ENCODE peak calls at places on chromosomes 11 and 22, in six cellular contexts. G, Q, L, M, W and J are unnamed samples.

GRCh38 chr11:132123854-132124835 is 753.7 kb downstream of the NTM start:
- DNase-seq in G (no peak), Q (no peak), M (no peak), L (no peak), W (peak), J (no peak)

GRCh38 chr11:77999446-77999845 is 5.0 kb upstream of the INTS4 start:
- DNase-seq in Q (no peak), G (no peak), M (no peak), W (no peak), L (no peak), J (no peak)

GRCh38 chr11:43150697-43151096 is 161.1 kb upstream of the API5 start:
- DNase-seq in G (no peak), M (no peak), L (no peak), W (no peak), Q (no peak), J (no peak)

GRCh38 chr11:86446163-86446923 is 71.7 kb downstream of the CCDC81 start:
- DNase-seq in W (no peak), Q (no peak), G (no peak), L (no peak), M (no peak), J (no peak)

GRCh38 chr11:122007611-122008071 is 108.4 kb downstream of the BLID start:
- DNase-seq in G (no peak), W (no peak), M (no peak), L (no peak), Q (no peak), J (no peak)

GRCh38 chr11:114277637-114278341 is 18.4 kb upstream of the NNMT start:
- DNase-seq in M (no peak), L (no peak), G (no peak), W (no peak), Q (no peak), J (no peak)

GRCh38 chr11:10019906-10020682 is 273.9 kb downstream of the SBF2 start:
- DNase-seq in Q (no peak), M (peak), L (peak), G (no peak), W (no peak), J (no peak)

GRCh38 chr22:36528336-36528735 is 630 bp downstream of the EIF3D start:
- DNase-seq in L (no peak), Q (no peak), M (no peak), W (no peak), G (no peak), J (peak)

GRCh38 chr11:96008161-96008560 is 84.3 kb upstream of the MTMR2 start:
- DNase-seq in Q (no peak), L (no peak), M (no peak), W (no peak), G (no peak), J (no peak)

GRCh38 chr11:93813974-93814373 is 29.9 kb downstream of the MED17 start:
- DNase-seq in W (no peak), L (no peak), G (no peak), M (no peak), Q (no peak), J (no peak)

GRCh38 chr11:38824573-38824972 is 2226.5 kb upstream of the RAG2 start:
- DNase-seq in M (peak), Q (no peak), L (no peak), W (no peak), G (no peak), J (peak)

GRCh38 chr11:33642461-33643166 is 58.0 kb downstream of the C11orf91 start:
- DNase-seq in Q (no peak), L (no peak), M (no peak), G (no peak), W (no peak), J (no peak)

GRCh38 chr11:6703247-6704063 is 20.3 kb upstream of the MRPL17 start:
- DNase-seq in Q (peak), G (peak), W (no peak), L (peak), M (peak), J (peak)

GRCh38 chr11:132610791-132611190 is 921.5 kb downstream of the OPCML start:
- DNase-seq in M (no peak), Q (no peak), G (no peak), L (no peak), W (no peak), J (no peak)

GRCh38 chr11:19380375-19380774 is 139.6 kb upstream of the E2F8 start:
- DNase-seq in L (peak), G (peak), Q (no peak), W (no peak), M (no peak), J (peak)

GRCh38 chr11:76799061-76799804 is 16.1 kb downstream of the TSKU start:
- DNase-seq in W (no peak), M (peak), L (peak), Q (peak), G (peak), J (peak)

GRCh38 chr11:75499423-75500305 is 26.1 kb downstream of the GDPD5 start:
- DNase-seq in G (peak), L (no peak), W (no peak), M (no peak), Q (peak), J (no peak)
- TF ChIP-seq MYC in G (no peak), L (no peak), W (no peak), M (no peak), Q (no peak), J (no peak)

GRCh38 chr22:31977141-31977781 is 32.9 kb downstream of the YWHAH start:
- DNase-seq in L (peak), M (peak), Q (peak), W (peak), G (peak), J (peak)
- H3K4me3 ChIP-seq in L (no peak), M (no peak), Q (no peak), W (no peak), G (no peak), J (no peak)

GRCh38 chr11:66371627-66372415 is at the start of gene SLC29A2:
- DNase-seq in L (no peak), W (peak), Q (peak), M (no peak), G (peak), J (peak)
- TF ChIP-seq POLR2A in L (no peak), W (no peak), Q (peak), M (no peak), G (no peak), J (peak)

GRCh38 chr11:3835752-3836151 is 5.0 kb downstream of the RHOG start:
- DNase-seq in L (no peak), M (no peak), Q (no peak), G (no peak), W (no peak), J (peak)

GRCh38 chr11:3835100-3835485 is 5.7 kb downstream of the RHOG start:
- DNase-seq in L (peak), Q (peak), M (no peak), W (no peak), G (no peak), J (peak)

GRCh38 chr11:3837793-3838192 is 3.0 kb downstream of the RHOG start:
- DNase-seq in M (no peak), Q (peak), G (no peak), L (no peak), W (no peak), J (peak)

GRCh38 chr11:3838504-3838903 is 2.3 kb downstream of the RHOG start:
- DNase-seq in L (no peak), G (no peak), W (no peak), M (no peak), Q (no peak), J (peak)

DNA sequence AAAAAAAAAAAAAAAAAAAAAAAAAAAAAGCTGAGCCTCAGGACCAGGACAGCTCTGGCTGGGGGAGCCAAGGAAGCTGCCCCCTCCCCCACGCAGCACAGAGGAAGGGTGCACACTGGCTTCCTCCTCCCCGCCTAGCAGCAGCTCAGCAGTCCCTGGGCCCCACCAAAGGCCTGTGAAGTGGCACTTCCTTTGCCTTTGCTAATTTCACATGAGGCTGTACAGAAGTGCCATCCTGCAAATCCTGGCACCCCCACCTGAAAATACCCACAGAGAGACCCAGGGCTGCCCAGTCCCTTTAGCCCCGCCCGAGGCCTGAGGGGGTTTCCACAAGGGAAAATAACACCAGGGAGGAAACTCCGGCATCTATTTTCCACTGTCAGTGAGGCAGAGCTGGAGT is 3.9 kb downstream of the RHOG start:
- DNase-seq in L (no peak), M (no peak), W (no peak), Q (peak), G (no peak), J (peak)
- TF ChIP-seq MYC in L (no peak), M (no peak), W (no peak), Q (no peak), G (no peak), J (no peak)

GRCh38 chr11:65713212-65713969 is 1.3 kb downstream of the KAT5 start:
- DNase-seq in M (no peak), L (no peak), G (no peak), W (no peak), Q (no peak), J (no peak)
- H3K4me3 ChIP-seq in M (no peak), L (no peak), G (peak), W (peak), Q (peak), J (peak)

DNA sequence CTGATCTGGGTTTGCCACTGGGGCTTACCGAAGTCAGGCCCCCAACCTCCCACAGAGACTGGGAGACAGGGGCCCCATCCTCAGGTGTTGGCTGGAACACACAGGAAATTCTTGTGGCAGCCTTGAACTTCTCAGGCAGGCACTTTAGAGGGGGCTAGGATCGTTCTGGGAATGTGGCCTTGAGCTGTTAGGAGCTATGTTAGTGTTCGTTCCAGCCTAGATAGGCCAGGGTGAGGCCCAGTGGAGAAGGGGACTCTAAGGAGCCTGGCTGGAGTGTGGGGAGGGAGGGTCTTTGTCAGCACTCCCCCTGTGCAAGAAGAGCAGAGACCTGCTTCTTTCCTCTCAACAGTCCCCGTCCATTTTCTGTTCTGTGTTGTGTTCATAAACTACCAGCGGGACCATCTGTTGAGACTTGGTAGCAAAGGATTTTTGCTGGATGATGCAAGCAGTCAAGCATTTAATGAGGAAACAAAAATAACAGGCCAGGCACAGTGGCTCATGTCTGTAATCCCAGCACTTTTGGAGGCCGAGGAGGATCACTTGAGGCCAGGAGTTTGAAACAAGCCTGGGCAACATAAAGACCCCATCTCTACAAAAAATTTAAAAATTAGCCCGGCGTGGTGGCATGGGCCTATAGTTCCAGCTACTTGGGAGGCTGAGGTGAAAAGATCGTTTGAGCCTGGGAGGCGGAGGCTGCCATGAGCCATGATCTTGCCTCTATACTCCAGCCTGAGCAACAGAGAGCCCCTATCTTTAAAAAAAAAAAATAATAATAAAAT is 1.5 kb upstream of the TXNRD2 start:
- DNase-seq in G (no peak), M (peak), W (no peak), Q (peak), L (peak), J (peak)
- TF ChIP-seq POLR2A in G (no peak), M (peak), W (no peak), Q (no peak), L (no peak), J (peak)

GRCh38 chr11:61108847-61109585 is 6.7 kb downstream of the CD5 start:
- DNase-seq in M (no peak), Q (no peak), G (no peak), L (no peak), W (no peak), J (no peak)

GRCh38 chr11:61111060-61111435 is 8.8 kb downstream of the CD5 start:
- DNase-seq in G (no peak), Q (no peak), M (no peak), W (no peak), L (no peak), J (no peak)

GRCh38 chr11:61107888-61108287 is 5.6 kb downstream of the CD5 start:
- DNase-seq in Q (no peak), L (no peak), G (no peak), M (no peak), W (no peak), J (no peak)

GRCh38 chr11:61110255-61111059 is 8.2 kb downstream of the CD5 start:
- DNase-seq in M (no peak), L (no peak), Q (no peak), G (no peak), W (no peak), J (no peak)

DNA sequence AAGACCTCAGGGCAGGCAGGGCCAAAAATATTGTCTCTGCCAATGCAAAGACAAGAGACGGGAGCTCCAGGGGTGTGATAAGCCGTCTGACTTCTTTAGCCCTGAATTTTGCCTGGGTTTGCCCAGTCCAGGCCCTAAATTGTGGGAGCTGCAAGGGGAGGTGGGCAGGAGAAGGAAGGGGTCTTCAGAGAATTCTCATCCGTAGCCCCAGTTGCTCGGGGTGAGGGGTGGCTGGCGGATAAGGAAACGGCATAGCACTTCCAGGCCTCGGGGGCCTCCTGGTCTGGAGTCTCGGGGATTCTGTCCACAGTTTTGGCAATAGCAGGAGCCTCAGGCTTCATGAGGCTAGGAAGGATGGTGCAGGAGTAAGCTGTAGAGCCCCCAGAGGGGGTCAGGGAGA is 7.4 kb downstream of the CD5 start:
- DNase-seq in Q (no peak), L (no peak), W (no peak), M (no peak), G (no peak), J (no peak)
- TF ChIP-seq MYC in Q (no peak), L (no peak), W (no peak), M (no peak), G (no peak), J (no peak)

DNA sequence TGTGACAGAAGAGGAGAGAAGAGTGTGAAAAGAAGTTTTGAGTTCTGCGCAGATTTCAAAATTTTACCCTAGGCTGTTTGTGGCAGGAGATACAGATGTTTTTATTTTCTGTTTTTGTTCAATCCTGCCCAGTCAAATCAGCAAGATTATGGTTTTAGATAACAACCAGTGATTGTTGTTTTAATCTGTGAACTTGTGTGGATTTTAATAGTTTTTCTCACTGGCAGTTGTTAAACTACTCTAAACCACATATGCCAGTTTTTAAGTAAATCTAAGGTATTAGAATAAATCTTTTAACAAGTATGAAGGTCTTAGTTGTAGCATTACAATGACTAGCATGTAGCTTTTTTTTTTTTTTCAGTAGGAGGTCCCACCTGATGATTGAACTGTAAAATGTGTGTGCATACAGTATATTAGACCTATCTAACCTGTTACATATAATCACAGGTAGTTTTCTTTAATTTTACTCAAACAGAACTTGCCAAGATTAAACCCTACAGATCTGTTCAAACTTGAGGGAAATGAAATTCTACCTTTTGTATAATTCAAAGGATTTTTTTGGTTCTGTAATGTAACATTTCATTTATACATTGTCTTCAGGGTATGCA is 13.2 kb downstream of the ATXN10 start:
- DNase-seq in M (no peak), G (no peak), Q (no peak), L (no peak), W (no peak), J (no peak)
- H3K4me3 ChIP-seq in M (no peak), G (no peak), Q (no peak), L (no peak), W (peak), J (no peak)

GRCh38 chr11:65013130-65013691 is 749 bp upstream of the ARL2 start:
- DNase-seq in Q (peak), W (no peak), L (no peak), G (peak), M (peak), J (peak)

GRCh38 chr11:65017927-65018326 is 4.0 kb downstream of the ARL2 start:
- DNase-seq in G (no peak), M (no peak), W (no peak), Q (no peak), L (no peak), J (no peak)

GRCh38 chr11:65014146-65014960 is at the start of gene ARL2:
- DNase-seq in G (peak), L (no peak), W (no peak), Q (peak), M (peak), J (no peak)

GRCh38 chr11:65016705-65017104 is 2.7 kb downstream of the ARL2 start:
- DNase-seq in M (no peak), Q (no peak), G (no peak), L (no peak), W (no peak), J (peak)

GRCh38 chr11:65013692-65014145 is 241 bp upstream of the ARL2 start:
- DNase-seq in G (no peak), M (no peak), W (peak), L (peak), Q (peak), J (peak)
- TF ChIP-seq POLR2A in G (peak), M (no peak), W (peak), L (no peak), Q (peak), J (no peak)

DNA sequence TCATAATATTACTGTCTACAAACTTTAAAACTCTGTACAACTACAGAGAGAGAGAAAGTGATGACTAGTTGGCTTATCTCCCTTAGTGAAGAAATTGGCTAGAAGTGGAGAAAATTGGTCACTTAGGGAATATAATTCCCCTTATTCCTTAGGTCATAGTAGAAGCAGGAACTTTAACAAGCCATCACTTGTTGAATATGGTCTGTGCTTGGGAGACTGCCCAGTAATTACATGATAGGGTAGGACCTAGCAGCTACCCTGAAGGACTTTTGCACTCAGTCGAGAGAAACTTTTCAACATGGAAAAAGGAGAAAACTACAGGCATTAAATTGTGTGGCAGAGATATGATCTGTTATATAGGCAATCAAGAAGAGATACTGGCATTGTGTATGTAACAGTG is 576.5 kb upstream of the CCDC90B start:
- DNase-seq in L (no peak), Q (no peak), W (no peak), M (no peak), G (no peak), J (no peak)
- TF ChIP-seq MYC in L (no peak), Q (no peak), W (no peak), M (no peak), G (no peak), J (no peak)